ENCODE peak calls at places on chromosomes 2 and 18, in four cellular contexts. R is HCT116, T is hepatocyte, L is MM.1S. Q is an unnamed sample. For H3K27me3, the result is how much of the 10 kb centered on the place peaks cover.

GRCh38 chr18:77071711-77072292 is 60.8 kb downstream of the MBP start:
- DNase-seq in R (no peak), T (peak), L (no peak), Q (no peak)

GRCh38 chr2:218023636-218024035 is 20.8 kb upstream of the TNS1 start:
- DNase-seq in R (no peak), T (no peak), L (no peak), Q (no peak)

GRCh38 chr2:28268386-28268785 is 124.3 kb upstream of the FOSL2 start:
- DNase-seq in R (no peak), T (no peak), L (no peak), Q (no peak)

GRCh38 chr2:341017-341542 is 53.2 kb upstream of the ALKAL2 start:
- DNase-seq in R (no peak), T (no peak), L (no peak), Q (no peak)

GRCh38 chr2:131034122-131035051 is 58.9 kb downstream of the FAM168B start:
- DNase-seq in R (no peak), T (peak), L (no peak), Q (peak)

GRCh38 chr2:29615841-29616240 is 305.5 kb downstream of the ALK start:
- DNase-seq in R (no peak), T (no peak), L (no peak), Q (no peak)

GRCh38 chr2:118121986-118122767 is 33.9 kb downstream of the INSIG2 start:
- DNase-seq in R (no peak), T (no peak), L (no peak), Q (no peak)

GRCh38 chr18:62755946-62756345 is 40.6 kb downstream of the PHLPP1 start:
- DNase-seq in R (no peak), T (no peak), L (no peak), Q (no peak)

GRCh38 chr2:138814123-138814883 is 34.1 kb upstream of the NXPH2 start:
- DNase-seq in R (peak), T (no peak), L (peak), Q (peak)

GRCh38 chr2:211439011-211439410 is 882.6 kb downstream of the CPS1 start:
- DNase-seq in R (no peak), T (no peak), L (no peak), Q (no peak)

GRCh38 chr2:31987454-31987853 is 23.4 kb downstream of the MEMO1 start:
- DNase-seq in R (no peak), T (no peak), L (no peak), Q (no peak)

GRCh38 chr2:16962459-16962858 is 296.8 kb upstream of the CYRIA start:
- DNase-seq in R (no peak), T (no peak), L (peak), Q (no peak)

GRCh38 chr2:222284466-222284865 is 14.3 kb downstream of the PAX3 start:
- DNase-seq in R (no peak), T (no peak), L (no peak), Q (no peak)

GRCh38 chr18:35030234-35030989 is 10.8 kb upstream of the MAPRE2 start:
- DNase-seq in R (no peak), T (peak), L (peak), Q (no peak)

GRCh38 chr2:127220807-127221527 is 868 bp upstream of the CYP27C1 start:
- DNase-seq in R (no peak), T (peak), L (no peak), Q (peak)

GRCh38 chr2:24850944-24851343 is 57.7 kb downstream of the CENPO start:
- DNase-seq in R (no peak), T (no peak), L (no peak), Q (no peak)

GRCh38 chr18:48337053-48337452 is 72.1 kb downstream of the ZBTB7C start:
- DNase-seq in R (no peak), T (no peak), L (no peak), Q (no peak)

GRCh38 chr18:31648966-31649429 is 35.4 kb downstream of the B4GALT6 start:
- DNase-seq in R (peak), T (peak), L (no peak), Q (no peak)

GRCh38 chr2:9735335-9735734 is 104.5 kb upstream of the YWHAQ start:
- DNase-seq in R (no peak), T (no peak), L (no peak), Q (no peak)

GRCh38 chr2:25655316-25655715 is 18.1 kb downstream of the DTNB start:
- DNase-seq in R (no peak), T (no peak), L (no peak), Q (no peak)

GRCh38 chr2:205834776-205835175 is 152.5 kb downstream of the NRP2 start:
- DNase-seq in R (no peak), T (no peak), L (no peak), Q (no peak)

GRCh38 chr2:192197387-192197786 is 2.7 kb upstream of the TMEFF2 start:
- DNase-seq in R (no peak), T (no peak), L (no peak), Q (no peak)

GRCh38 chr2:192194866-192195547 is at the start of gene TMEFF2:
- DNase-seq in R (no peak), T (peak), L (peak), Q (peak)

GRCh38 chr2:192196451-192197194 is 1.9 kb upstream of the TMEFF2 start:
- DNase-seq in R (no peak), T (no peak), L (no peak), Q (peak)

GRCh38 chr2:192195548-192196418 is 1.1 kb upstream of the TMEFF2 start:
- DNase-seq in R (no peak), T (peak), L (no peak), Q (peak)

DNA sequence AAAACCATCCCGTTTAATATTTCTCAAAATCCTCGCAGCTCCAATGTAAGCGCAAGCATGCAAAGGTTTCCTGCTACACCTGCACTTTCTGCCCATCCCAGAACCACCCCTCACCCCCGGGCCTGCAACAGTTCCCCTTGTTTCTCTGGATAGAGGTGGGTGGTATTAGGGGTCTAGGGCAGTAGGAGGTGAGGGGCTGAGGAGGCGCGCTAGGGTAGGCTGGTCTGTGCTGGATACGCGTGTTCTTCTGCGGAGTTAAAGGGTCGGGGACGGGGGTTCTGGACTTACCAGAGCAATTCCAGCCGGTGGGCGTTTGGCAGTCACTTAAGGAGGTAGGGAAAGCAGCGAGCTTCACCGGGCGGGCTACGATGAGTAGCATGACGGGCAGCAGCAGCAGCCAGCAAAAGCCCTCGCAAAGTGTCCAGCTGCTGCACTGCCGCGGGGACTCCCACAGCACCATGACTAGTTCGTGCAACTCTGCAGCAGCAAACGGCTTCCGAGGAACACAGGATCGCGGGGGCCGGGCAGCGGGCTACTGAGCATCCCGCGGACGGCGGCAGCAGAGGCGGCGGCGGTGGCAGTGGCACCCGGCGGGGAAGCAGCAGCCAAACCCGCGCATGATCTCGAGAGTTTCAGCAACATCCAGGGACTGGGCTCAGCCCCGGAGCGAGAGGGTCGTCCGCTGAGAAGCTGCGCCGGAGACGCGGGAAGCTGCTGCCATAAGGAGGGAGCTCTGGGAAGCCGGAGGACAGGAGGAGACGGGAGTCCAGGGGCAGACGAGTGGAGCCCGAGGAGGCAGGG is 468 bp downstream of the TMEFF2 start:
- DNase-seq in R (no peak), T (peak), L (no peak), Q (peak)
- TF ChIP-seq EZH2 in R (no peak), T (peak), L (no peak), Q (peak)

GRCh38 chr2:208135794-208136369 is 6.3 kb upstream of the CRYGC start:
- DNase-seq in R (no peak), T (peak), L (no peak), Q (no peak)
- H3K27me3 ChIP-seq in R (under half), T (under half), L (under half), Q (under half)

DNA sequence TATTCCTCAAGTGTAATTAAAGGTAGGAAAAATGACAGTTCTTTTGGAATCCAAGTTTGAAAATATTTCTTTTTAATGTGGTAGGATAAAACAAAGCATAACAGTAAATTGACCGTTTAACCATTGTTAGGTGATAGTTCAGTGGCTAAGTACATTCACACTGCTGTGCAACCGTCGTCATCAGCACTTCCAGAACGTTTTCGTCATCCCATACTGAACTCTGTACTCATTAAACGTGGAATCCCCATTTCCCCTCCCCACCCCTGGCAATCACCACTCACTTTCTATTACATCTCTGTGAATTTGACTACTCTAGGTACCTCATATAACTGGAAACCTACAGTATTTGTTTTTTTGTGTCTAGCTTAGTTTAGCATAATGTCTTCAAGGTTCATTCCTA is 32.9 kb upstream of the FZD5 start:
- DNase-seq in R (no peak), T (peak), L (no peak), Q (no peak)
- TF ChIP-seq EZH2 in R (no peak), T (no peak), L (no peak), Q (no peak)

DNA sequence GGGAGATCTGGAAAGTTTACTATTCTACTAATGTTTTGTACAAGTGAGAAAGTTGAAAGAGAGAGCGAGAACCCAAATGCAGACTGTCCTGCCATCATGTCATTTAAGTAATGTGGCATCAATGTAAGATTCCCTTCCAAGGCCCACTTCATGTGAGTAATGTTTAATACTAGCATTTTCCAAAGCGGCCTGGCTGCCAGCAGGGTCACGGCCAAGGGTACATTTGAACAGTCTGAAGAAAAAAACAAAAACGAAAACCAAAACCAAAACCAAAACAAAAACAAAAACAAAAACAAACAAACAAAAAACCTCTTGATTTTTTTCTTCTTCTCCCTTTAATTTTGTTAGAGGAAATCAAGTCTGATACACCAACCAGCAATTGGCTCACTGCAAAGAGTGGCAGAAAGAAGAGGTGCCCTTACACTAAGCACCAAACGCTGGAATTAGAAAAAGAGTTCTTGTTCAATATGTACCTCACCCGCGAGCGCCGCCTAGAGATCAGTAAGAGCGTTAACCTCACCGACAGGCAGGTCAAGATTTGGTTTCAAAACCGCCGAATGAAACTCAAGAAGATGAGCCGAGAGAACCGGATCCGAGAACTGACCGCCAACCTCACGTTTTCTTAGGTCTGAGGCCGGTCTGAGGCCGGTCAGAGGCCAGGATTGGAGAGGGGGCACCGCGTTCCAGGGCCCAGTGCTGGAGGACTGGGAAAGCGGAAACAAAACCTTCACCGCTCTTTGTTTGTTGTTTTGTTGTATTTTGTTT is 2.2 kb downstream of the HOXD10 start:
- DNase-seq in R (peak), T (no peak), L (peak), Q (peak)
- H3K27me3 ChIP-seq in R (under half), T (half or more), L (under half), Q (half or more)

GRCh38 chr2:177147093-177147694 is 65.4 kb upstream of the HNRNPA3 start:
- DNase-seq in R (no peak), T (peak), L (peak), Q (peak)

GRCh38 chr2:177147834-177148233 is 64.8 kb upstream of the HNRNPA3 start:
- DNase-seq in R (no peak), T (no peak), L (no peak), Q (peak)

GRCh38 chr2:177143444-177143843 is 69.2 kb upstream of the HNRNPA3 start:
- DNase-seq in R (no peak), T (peak), L (no peak), Q (peak)

GRCh38 chr2:177149155-177149503 is 63.5 kb upstream of the HNRNPA3 start:
- DNase-seq in R (no peak), T (no peak), L (no peak), Q (no peak)

GRCh38 chr2:177148477-177149154 is 64.0 kb upstream of the HNRNPA3 start:
- DNase-seq in R (peak), T (peak), L (peak), Q (peak)
- TF ChIP-seq EZH2 in R (no peak), T (peak), L (no peak), Q (peak)

DNA sequence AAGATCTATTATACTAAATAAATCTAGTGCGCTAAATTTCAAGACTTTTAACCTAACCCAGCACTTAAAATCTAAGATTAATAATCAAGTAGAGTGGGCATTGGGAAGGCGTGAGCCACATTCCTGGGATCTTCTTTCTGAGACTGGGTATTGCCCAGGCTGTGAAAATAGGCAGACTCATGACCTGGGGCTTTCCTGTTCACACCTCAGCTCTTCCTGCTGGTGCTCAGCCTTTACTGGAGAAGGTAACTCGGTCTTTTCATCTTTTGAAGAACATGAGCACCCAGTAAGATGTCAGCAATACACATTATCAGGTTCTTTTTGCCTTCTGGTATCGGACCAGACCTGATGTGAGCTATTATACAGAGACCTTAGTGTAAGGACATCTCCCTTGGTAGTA is 500.5 kb downstream of the PLCL1 start:
- DNase-seq in R (no peak), T (no peak), L (no peak), Q (no peak)
- H3K27me3 ChIP-seq in R (under half), T (under half), L (under half), Q (under half)

GRCh38 chr18:22167471-22168151 is 1.8 kb upstream of the GATA6 start:
- DNase-seq in R (no peak), T (peak), L (no peak), Q (peak)
- TF ChIP-seq EZH2 in R (no peak), T (no peak), L (no peak), Q (peak)

GRCh38 chr2:10987439-10987838 is 75.7 kb downstream of the KCNF1 start:
- DNase-seq in R (no peak), T (no peak), L (no peak), Q (no peak)
- H3K27me3 ChIP-seq in R (under half), T (under half), L (under half), Q (under half)

DNA sequence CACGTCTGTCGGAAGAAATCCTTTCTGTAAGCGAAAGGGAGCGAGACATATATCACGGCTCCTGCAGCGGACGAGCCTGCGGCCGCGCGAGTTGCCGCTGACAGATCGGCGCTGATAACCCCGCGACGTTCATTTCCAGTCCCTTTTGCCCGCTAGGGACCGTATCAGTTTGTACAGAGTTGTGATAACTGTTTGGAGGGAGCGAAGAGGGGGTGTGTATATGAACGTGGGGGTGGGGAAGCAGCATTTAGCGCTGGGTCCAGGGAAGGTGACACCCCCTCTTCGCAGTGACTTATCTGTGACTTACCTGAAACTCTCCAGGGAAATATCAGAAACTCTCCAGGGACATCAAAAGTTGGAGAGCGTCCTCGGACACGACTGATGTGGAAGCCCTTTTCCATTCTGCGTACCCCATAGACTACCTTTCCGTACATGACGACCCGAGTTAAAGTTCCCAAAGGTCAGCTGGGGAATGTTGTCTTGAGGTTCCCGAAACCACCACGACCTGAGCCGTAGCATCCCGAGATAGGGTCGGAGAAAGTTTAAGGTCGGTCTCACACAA is 948 bp upstream of the GATA6 start:
- DNase-seq in R (no peak), T (peak), L (no peak), Q (peak)
- TF ChIP-seq EZH2 in R (no peak), T (peak), L (no peak), Q (peak)

GRCh38 chr2:106972782-106973181 is 86.8 kb upstream of the ST6GAL2 start:
- DNase-seq in R (no peak), T (no peak), L (no peak), Q (no peak)
- H3K27me3 ChIP-seq in R (under half), T (under half), L (under half), Q (under half)

Q was measured in GM23338.